ENCODE peak calls at places on chromosomes 2 and 18, in eight cellular contexts. J is uterus; A is NCI-H2081; W is psoas muscle; P is NCI-H1105 treated with DMSO at 0.1 percent for 48 hours; U is HuH-7; E is activated CD8-positive, alpha-beta memory T cell treated with anti-CD3 and anti-CD28 coated beads, Interleukin-2, amount 10 ng/mL, durations not matched to agents 7 days and 5 days; T is pancreas. M is an unnamed sample.

GRCh38 chr2:54859997-54860701 is 136.7 kb downstream of the EML6 start:
- DNase-seq in J (no peak), A (no peak), W (no peak), P (no peak), U (no peak), E (no peak), T (no peak), M (no peak)

GRCh38 chr2:150644298-150645067 is 157.0 kb upstream of the RND3 start:
- DNase-seq in J (no peak), A (no peak), W (no peak), P (no peak), U (no peak), E (no peak), T (no peak), M (no peak)

GRCh38 chr18:37672001-37672400 is 106.4 kb upstream of the CELF4 start:
- DNase-seq in J (no peak), A (no peak), W (no peak), P (no peak), U (no peak), E (no peak), T (no peak), M (no peak)

GRCh38 chr2:240433973-240434727 is 1.3 kb upstream of the GPC1 start:
- DNase-seq in J (peak; percentile 79), A (no peak), W (peak; percentile 61), P (no peak), U (no peak), E (no peak), T (no peak), M (no peak)

GRCh38 chr2:203830294-203831055 is 37.1 kb upstream of the CTLA4 start:
- DNase-seq in J (no peak), A (no peak), W (no peak), P (no peak), U (no peak), E (peak; percentile 84), T (no peak), M (no peak)

GRCh38 chr2:218859556-218859993 is at the start of gene WNT6:
- DNase-seq in J (peak; percentile 22), A (no peak), W (no peak), P (no peak), U (no peak), E (no peak), T (no peak), M (no peak)

GRCh38 chr2:143254108-143254507 is 124.9 kb downstream of the ARHGAP15 start:
- DNase-seq in J (no peak), A (no peak), W (no peak), P (no peak), U (no peak), E (peak; percentile 63), T (no peak), M (no peak)

GRCh38 chr2:25853038-25853638 is 25.1 kb downstream of the ASXL2 start:
- DNase-seq in J (no peak), A (no peak), W (no peak), P (no peak), U (no peak), E (no peak), T (no peak), M (no peak)

GRCh38 chr2:160397530-160397865 is 96.1 kb downstream of the RBMS1 start:
- DNase-seq in J (no peak), A (no peak), W (no peak), P (no peak), U (no peak), E (no peak), T (no peak), M (no peak)

GRCh38 chr2:179446475-179447141 is 182.0 kb upstream of the SESTD1 start:
- DNase-seq in J (no peak), A (no peak), W (no peak), P (no peak), U (no peak), E (no peak), T (no peak), M (no peak)

GRCh38 chr18:74395630-74396251 is 61.4 kb downstream of the DIPK1C start:
- DNase-seq in J (no peak), A (no peak), W (no peak), P (no peak), U (no peak), E (no peak), T (no peak), M (no peak)

GRCh38 chr2:218810251-218810650 is 21.4 kb downstream of the PRKAG3 start:
- DNase-seq in J (no peak), A (no peak), W (no peak), P (no peak), U (no peak), E (no peak), T (no peak), M (no peak)

GRCh38 chr2:173997269-173997668 is 32.1 kb upstream of the SP3 start:
- DNase-seq in J (peak; percentile 85), A (no peak), W (peak; percentile 84), P (no peak), U (no peak), E (no peak), T (no peak), M (no peak)

GRCh38 chr2:187949859-187950258 is 341.8 kb upstream of the GULP1 start:
- DNase-seq in J (no peak), A (no peak), W (no peak), P (no peak), U (no peak), E (no peak), T (no peak), M (no peak)

GRCh38 chr2:169590804-169591203 is 6.7 kb downstream of the PPIG start:
- DNase-seq in J (no peak), A (no peak), W (no peak), P (no peak), U (no peak), E (no peak), T (no peak), M (no peak)

M was measured in HepG2.